ENCODE peak calls at places on chromosomes 1 and 21, in eight cellular contexts. One of them, this sample, is unnamed.

GRCh38 chr1:1793481-1794244 is 15.4 kb upstream of the NADK start:
- DNase-seq in M059J: no peak
- DNase-seq in T-helper 1 cell: no peak
- DNase-seq in stomach: no peak
- DNase-seq in GM12892: no peak
- DNase-seq in fibroblast of the conjunctiva: no peak
- DNase-seq in left ventricle myocardium inferior: no peak
- DNase-seq in lower lobe of right lung: peak; percentile 32
- DNase-seq in this sample: no peak

GRCh38 chr21:39515684-39516083 is 63.9 kb downstream of the SH3BGR start:
- DNase-seq in M059J: no peak
- DNase-seq in lower lobe of right lung: no peak
- DNase-seq in left ventricle myocardium inferior: no peak
- DNase-seq in stomach: no peak
- DNase-seq in T-helper 1 cell: no peak
- DNase-seq in GM12892: no peak
- DNase-seq in fibroblast of the conjunctiva: no peak
- DNase-seq in this sample: no peak

GRCh38 chr1:215002471-215002870 is 80.1 kb upstream of the KCNK2 start:
- DNase-seq in stomach: no peak
- DNase-seq in lower lobe of right lung: no peak
- DNase-seq in M059J: peak; percentile 97
- DNase-seq in GM12892: no peak
- DNase-seq in left ventricle myocardium inferior: no peak
- DNase-seq in fibroblast of the conjunctiva: peak; percentile 53
- DNase-seq in T-helper 1 cell: no peak
- DNase-seq in this sample: no peak

GRCh38 chr1:64516803-64517568 is 47.1 kb downstream of the CACHD1 start:
- DNase-seq in left ventricle myocardium inferior: no peak
- DNase-seq in fibroblast of the conjunctiva: no peak
- DNase-seq in GM12892: no peak
- DNase-seq in lower lobe of right lung: no peak
- DNase-seq in stomach: no peak
- DNase-seq in M059J: no peak
- DNase-seq in T-helper 1 cell: no peak
- DNase-seq in this sample: no peak

GRCh38 chr1:15344380-15344779 is 65.3 kb upstream of the EFHD2 start:
- DNase-seq in M059J: no peak
- DNase-seq in left ventricle myocardium inferior: no peak
- DNase-seq in lower lobe of right lung: no peak
- DNase-seq in T-helper 1 cell: no peak
- DNase-seq in stomach: no peak
- DNase-seq in fibroblast of the conjunctiva: no peak
- DNase-seq in GM12892: no peak
- DNase-seq in this sample: no peak

GRCh38 chr1:167158095-167158812 is 62.4 kb upstream of the POU2F1 start:
- DNase-seq in M059J: no peak
- DNase-seq in stomach: no peak
- DNase-seq in GM12892: no peak
- DNase-seq in lower lobe of right lung: no peak
- DNase-seq in left ventricle myocardium inferior: no peak
- DNase-seq in fibroblast of the conjunctiva: no peak
- DNase-seq in T-helper 1 cell: no peak
- DNase-seq in this sample: no peak

GRCh38 chr1:37719572-37720195 is 27.4 kb downstream of the CDCA8 start:
- DNase-seq in T-helper 1 cell: no peak
- DNase-seq in M059J: no peak
- DNase-seq in stomach: no peak
- DNase-seq in lower lobe of right lung: no peak
- DNase-seq in fibroblast of the conjunctiva: no peak
- DNase-seq in GM12892: no peak
- DNase-seq in left ventricle myocardium inferior: no peak
- DNase-seq in this sample: no peak

GRCh38 chr1:169086603-169087455 is 19.7 kb upstream of the ATP1B1 start:
- DNase-seq in GM12892: no peak
- DNase-seq in lower lobe of right lung: no peak
- DNase-seq in T-helper 1 cell: no peak
- DNase-seq in stomach: no peak
- DNase-seq in fibroblast of the conjunctiva: no peak
- DNase-seq in left ventricle myocardium inferior: no peak
- DNase-seq in M059J: peak; percentile 56
- DNase-seq in this sample: no peak

GRCh38 chr1:12112711-12113161 is 49.6 kb downstream of the TNFRSF8 start:
- DNase-seq in left ventricle myocardium inferior: no peak
- DNase-seq in M059J: peak; percentile 77
- DNase-seq in fibroblast of the conjunctiva: no peak
- DNase-seq in stomach: no peak
- DNase-seq in T-helper 1 cell: no peak
- DNase-seq in GM12892: no peak
- DNase-seq in lower lobe of right lung: no peak
- DNase-seq in this sample: peak; percentile 29

GRCh38 chr1:243250102-243250501 is 5.0 kb downstream of the CEP170 start:
- DNase-seq in stomach: no peak
- DNase-seq in GM12892: no peak
- DNase-seq in left ventricle myocardium inferior: no peak
- DNase-seq in lower lobe of right lung: no peak
- DNase-seq in T-helper 1 cell: no peak
- DNase-seq in M059J: no peak
- DNase-seq in fibroblast of the conjunctiva: no peak
- DNase-seq in this sample: no peak

GRCh38 chr1:236165238-236165981 is 23.1 kb downstream of the GPR137B start:
- DNase-seq in left ventricle myocardium inferior: no peak
- DNase-seq in GM12892: no peak
- DNase-seq in M059J: no peak
- DNase-seq in T-helper 1 cell: no peak
- DNase-seq in lower lobe of right lung: no peak
- DNase-seq in fibroblast of the conjunctiva: no peak
- DNase-seq in stomach: no peak
- DNase-seq in this sample: no peak

This sample was measured in SJCRH30.